ENCODE peak calls at places on chromosome 10, in seven cellular contexts. One of them, this sample, is unnamed.
A peak's percentile ranks its signal among the peaks of the same experiment; 100 is the strongest.

GRCh38 chr10:104127411-104127810 is 5.4 kb downstream of the SFR1 start:
- DNase-seq in pancreas: no peak
- DNase-seq in CD8-positive, alpha-beta T cell: no peak
- DNase-seq in stomach: no peak
- DNase-seq in adrenal gland: no peak
- DNase-seq in CD8-positive, alpha-beta memory T cell: no peak
- DNase-seq in HCT116: no peak
- DNase-seq in this sample: no peak

GRCh38 chr10:66555061-66555460 is 370.8 kb upstream of the LRRTM3 start:
- DNase-seq in stomach: no peak
- DNase-seq in CD8-positive, alpha-beta memory T cell: no peak
- DNase-seq in adrenal gland: no peak
- DNase-seq in HCT116: no peak
- DNase-seq in pancreas: no peak
- DNase-seq in CD8-positive, alpha-beta T cell: no peak
- DNase-seq in this sample: no peak

GRCh38 chr10:85724215-85724614 is 642.4 kb downstream of the GRID1 start:
- DNase-seq in adrenal gland: no peak
- DNase-seq in CD8-positive, alpha-beta T cell: no peak
- DNase-seq in pancreas: no peak
- DNase-seq in CD8-positive, alpha-beta memory T cell: no peak
- DNase-seq in stomach: no peak
- DNase-seq in HCT116: no peak
- DNase-seq in this sample: no peak

GRCh38 chr10:117262296-117263293 is 21.7 kb downstream of the SLC18A2 start:
- DNase-seq in HCT116: no peak
- DNase-seq in stomach: no peak
- DNase-seq in CD8-positive, alpha-beta memory T cell: no peak
- DNase-seq in CD8-positive, alpha-beta T cell: no peak
- DNase-seq in adrenal gland: peak; percentile 48
- DNase-seq in pancreas: no peak
- DNase-seq in this sample: no peak

GRCh38 chr10:3353235-3353634 is 180.7 kb upstream of the PITRM1 start:
- DNase-seq in CD8-positive, alpha-beta T cell: no peak
- DNase-seq in adrenal gland: no peak
- DNase-seq in stomach: no peak
- DNase-seq in CD8-positive, alpha-beta memory T cell: no peak
- DNase-seq in pancreas: no peak
- DNase-seq in HCT116: no peak
- DNase-seq in this sample: no peak

GRCh38 chr10:103672345-103672744 is 178.8 kb downstream of the NEURL1 start:
- DNase-seq in pancreas: no peak
- DNase-seq in HCT116: no peak
- DNase-seq in stomach: no peak
- DNase-seq in adrenal gland: no peak
- DNase-seq in CD8-positive, alpha-beta T cell: no peak
- DNase-seq in CD8-positive, alpha-beta memory T cell: no peak
- DNase-seq in this sample: no peak

GRCh38 chr10:120511165-120511564 is 54.1 kb downstream of the PLPP4 start:
- DNase-seq in adrenal gland: no peak
- DNase-seq in CD8-positive, alpha-beta memory T cell: no peak
- DNase-seq in HCT116: no peak
- DNase-seq in CD8-positive, alpha-beta T cell: no peak
- DNase-seq in stomach: no peak
- DNase-seq in pancreas: no peak
- DNase-seq in this sample: no peak

GRCh38 chr10:98414932-98415709 is at the start of gene PYROXD2:
- DNase-seq in stomach: peak; percentile 89
- DNase-seq in adrenal gland: peak; percentile 95
- DNase-seq in CD8-positive, alpha-beta memory T cell: peak; percentile 52
- DNase-seq in pancreas: peak; percentile 90
- DNase-seq in CD8-positive, alpha-beta T cell: peak; percentile 81
- DNase-seq in HCT116: peak; percentile 81
- DNase-seq in this sample: peak; percentile 21

GRCh38 chr10:43233601-43234430 is 33.0 kb downstream of the RASGEF1A start:
- DNase-seq in HCT116: no peak
- DNase-seq in CD8-positive, alpha-beta T cell: peak; percentile 44
- DNase-seq in CD8-positive, alpha-beta memory T cell: no peak
- DNase-seq in pancreas: peak; percentile 3
- DNase-seq in stomach: no peak
- DNase-seq in adrenal gland: no peak
- DNase-seq in this sample: no peak

GRCh38 chr10:29795856-29796255 is 161.1 kb upstream of the SVIL start:
- DNase-seq in pancreas: no peak
- DNase-seq in adrenal gland: no peak
- DNase-seq in CD8-positive, alpha-beta memory T cell: no peak
- DNase-seq in CD8-positive, alpha-beta T cell: no peak
- DNase-seq in HCT116: no peak
- DNase-seq in stomach: no peak
- DNase-seq in this sample: no peak

GRCh38 chr10:127344346-127344745 is 148.0 kb upstream of the INSYN2A start:
- DNase-seq in CD8-positive, alpha-beta memory T cell: no peak
- DNase-seq in CD8-positive, alpha-beta T cell: no peak
- DNase-seq in stomach: no peak
- DNase-seq in pancreas: no peak
- DNase-seq in adrenal gland: no peak
- DNase-seq in HCT116: no peak
- DNase-seq in this sample: no peak

GRCh38 chr10:127254276-127254675 is 57.9 kb upstream of the INSYN2A start:
- DNase-seq in stomach: no peak
- DNase-seq in HCT116: no peak
- DNase-seq in CD8-positive, alpha-beta memory T cell: peak; percentile 8
- DNase-seq in CD8-positive, alpha-beta T cell: no peak
- DNase-seq in adrenal gland: no peak
- DNase-seq in pancreas: no peak
- DNase-seq in this sample: no peak

GRCh38 chr10:127736222-127736914 is 617 bp upstream of the FOXI2 start:
- DNase-seq in pancreas: no peak
- DNase-seq in CD8-positive, alpha-beta memory T cell: no peak
- DNase-seq in CD8-positive, alpha-beta T cell: no peak
- DNase-seq in adrenal gland: no peak
- DNase-seq in stomach: no peak
- DNase-seq in HCT116: no peak
- DNase-seq in this sample: no peak

GRCh38 chr10:69965919-69966662 is 86.6 kb upstream of the MACROH2A2 start:
- DNase-seq in pancreas: no peak
- DNase-seq in stomach: peak; percentile 19
- DNase-seq in CD8-positive, alpha-beta memory T cell: no peak
- DNase-seq in adrenal gland: no peak
- DNase-seq in CD8-positive, alpha-beta T cell: no peak
- DNase-seq in HCT116: no peak
- DNase-seq in this sample: no peak

GRCh38 chr10:102850025-102850518 is 4.0 kb upstream of the BORCS7 start:
- DNase-seq in adrenal gland: peak; percentile 48
- DNase-seq in HCT116: no peak
- DNase-seq in stomach: no peak
- DNase-seq in CD8-positive, alpha-beta T cell: no peak
- DNase-seq in CD8-positive, alpha-beta memory T cell: no peak
- DNase-seq in pancreas: no peak
- DNase-seq in this sample: no peak

GRCh38 chr10:5195727-5196374 is 786 bp upstream of the AKR1C4 start:
- DNase-seq in CD8-positive, alpha-beta memory T cell: no peak
- DNase-seq in CD8-positive, alpha-beta T cell: no peak
- DNase-seq in pancreas: no peak
- DNase-seq in adrenal gland: no peak
- DNase-seq in stomach: no peak
- DNase-seq in HCT116: no peak
- DNase-seq in this sample: no peak

GRCh38 chr10:26519803-26520202 is 81.7 kb downstream of the APBB1IP start:
- DNase-seq in CD8-positive, alpha-beta memory T cell: no peak
- DNase-seq in stomach: no peak
- DNase-seq in HCT116: no peak
- DNase-seq in CD8-positive, alpha-beta T cell: no peak
- DNase-seq in pancreas: no peak
- DNase-seq in adrenal gland: no peak
- DNase-seq in this sample: no peak

GRCh38 chr10:102668312-102669110 is 24.2 kb downstream of the TRIM8 start:
- DNase-seq in stomach: no peak
- DNase-seq in CD8-positive, alpha-beta T cell: no peak
- DNase-seq in adrenal gland: peak; percentile 50
- DNase-seq in CD8-positive, alpha-beta memory T cell: no peak
- DNase-seq in pancreas: peak; percentile 45
- DNase-seq in HCT116: no peak
- DNase-seq in this sample: no peak

GRCh38 chr10:71333154-71333887 is 14.3 kb downstream of the SLC29A3 start:
- DNase-seq in CD8-positive, alpha-beta T cell: no peak
- DNase-seq in CD8-positive, alpha-beta memory T cell: no peak
- DNase-seq in pancreas: no peak
- DNase-seq in adrenal gland: no peak
- DNase-seq in HCT116: no peak
- DNase-seq in stomach: no peak
- DNase-seq in this sample: no peak

GRCh38 chr10:125145636-125146035 is 14.7 kb downstream of the CTBP2 start:
- DNase-seq in CD8-positive, alpha-beta T cell: no peak
- DNase-seq in adrenal gland: no peak
- DNase-seq in stomach: no peak
- DNase-seq in HCT116: no peak
- DNase-seq in pancreas: no peak
- DNase-seq in CD8-positive, alpha-beta memory T cell: no peak
- DNase-seq in this sample: no peak
- H3K4me1 ChIP-seq in CD8-positive, alpha-beta T cell: no peaks in the 10 kb centered on the region
- H3K4me1 ChIP-seq in adrenal gland: peaks cover 37% of the 10 kb centered on the region
- H3K4me1 ChIP-seq in stomach: peaks cover 77% of the 10 kb centered on the region
- H3K4me1 ChIP-seq in HCT116: peaks cover 48% of the 10 kb centered on the region
- H3K4me1 ChIP-seq in pancreas: peaks cover 63% of the 10 kb centered on the region
- H3K4me1 ChIP-seq in CD8-positive, alpha-beta memory T cell: no peaks in the 10 kb centered on the region
- H3K4me1 ChIP-seq in this sample: no peaks in the 10 kb centered on the region

GRCh38 chr10:75440271-75440793 is 8.9 kb downstream of the LRMDA start:
- DNase-seq in stomach: no peak
- DNase-seq in pancreas: no peak
- DNase-seq in CD8-positive, alpha-beta T cell: no peak
- DNase-seq in adrenal gland: no peak
- DNase-seq in CD8-positive, alpha-beta memory T cell: no peak
- DNase-seq in HCT116: no peak
- DNase-seq in this sample: no peak

GRCh38 chr10:75437693-75438092 is 6.3 kb downstream of the LRMDA start:
- DNase-seq in adrenal gland: no peak
- DNase-seq in CD8-positive, alpha-beta T cell: no peak
- DNase-seq in CD8-positive, alpha-beta memory T cell: no peak
- DNase-seq in pancreas: no peak
- DNase-seq in HCT116: no peak
- DNase-seq in stomach: no peak
- DNase-seq in this sample: no peak

GRCh38 chr10:75436896-75437295 is 5.5 kb downstream of the LRMDA start:
- DNase-seq in HCT116: no peak
- DNase-seq in stomach: no peak
- DNase-seq in CD8-positive, alpha-beta T cell: no peak
- DNase-seq in pancreas: no peak
- DNase-seq in CD8-positive, alpha-beta memory T cell: no peak
- DNase-seq in adrenal gland: no peak
- DNase-seq in this sample: no peak

GRCh38 chr10:75439811-75440210 is 8.4 kb downstream of the LRMDA start:
- DNase-seq in pancreas: no peak
- DNase-seq in stomach: no peak
- DNase-seq in CD8-positive, alpha-beta T cell: no peak
- DNase-seq in HCT116: no peak
- DNase-seq in CD8-positive, alpha-beta memory T cell: no peak
- DNase-seq in adrenal gland: no peak
- DNase-seq in this sample: no peak

GRCh38 chr10:75438275-75438674 is 6.9 kb downstream of the LRMDA start:
- DNase-seq in pancreas: no peak
- DNase-seq in HCT116: no peak
- DNase-seq in CD8-positive, alpha-beta T cell: no peak
- DNase-seq in stomach: peak; percentile 63
- DNase-seq in adrenal gland: no peak
- DNase-seq in CD8-positive, alpha-beta memory T cell: no peak
- DNase-seq in this sample: no peak
- H3K27me3 ChIP-seq in pancreas: no peaks in the 10 kb centered on the region
- H3K27me3 ChIP-seq in HCT116: no peaks in the 10 kb centered on the region
- H3K27me3 ChIP-seq in CD8-positive, alpha-beta T cell: no peaks in the 10 kb centered on the region
- H3K27me3 ChIP-seq in stomach: no peaks in the 10 kb centered on the region
- H3K27me3 ChIP-seq in adrenal gland: no peaks in the 10 kb centered on the region
- H3K27me3 ChIP-seq in CD8-positive, alpha-beta memory T cell: peaks cover 6% of the 10 kb centered on the region
- H3K27me3 ChIP-seq in this sample: peaks cover 4% of the 10 kb centered on the region

DNA sequence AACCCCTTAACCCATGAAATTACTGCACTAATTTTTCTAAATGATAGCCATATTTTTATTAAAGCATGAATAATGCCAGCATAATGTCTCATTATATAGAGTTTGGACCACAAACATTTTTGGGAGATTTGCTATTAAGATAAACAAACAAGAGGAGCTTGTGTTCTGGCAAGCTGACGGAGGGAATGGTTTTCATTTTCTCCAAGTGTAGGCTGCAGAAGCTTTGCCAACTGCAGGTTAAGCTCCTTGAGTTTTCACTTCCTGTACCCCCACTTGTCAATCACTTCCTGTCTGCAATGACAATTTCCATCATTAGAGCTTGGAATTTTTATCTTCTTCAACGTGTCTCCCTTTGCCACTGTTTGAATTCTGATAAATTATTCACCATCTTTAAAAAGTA is 13.4 kb downstream of the EBF3 start:
- DNase-seq in CD8-positive, alpha-beta T cell: no peak
- DNase-seq in pancreas: no peak
- DNase-seq in CD8-positive, alpha-beta memory T cell: no peak
- DNase-seq in HCT116: no peak
- DNase-seq in stomach: no peak
- DNase-seq in adrenal gland: no peak
- DNase-seq in this sample: no peak
- H3K27ac ChIP-seq in CD8-positive, alpha-beta T cell: no peak overlapping the region
- H3K27ac ChIP-seq in pancreas: no peak overlapping the region
- H3K27ac ChIP-seq in CD8-positive, alpha-beta memory T cell: no peak overlapping the region
- H3K27ac ChIP-seq in HCT116: no peak overlapping the region
- H3K27ac ChIP-seq in stomach: no peak overlapping the region
- H3K27ac ChIP-seq in adrenal gland: no peak overlapping the region
- H3K27ac ChIP-seq in this sample: no peak overlapping the region

GRCh38 chr10:125553091-125553490 is 129.9 kb downstream of the TEX36 start:
- DNase-seq in adrenal gland: no peak
- DNase-seq in CD8-positive, alpha-beta memory T cell: no peak
- DNase-seq in stomach: no peak
- DNase-seq in CD8-positive, alpha-beta T cell: no peak
- DNase-seq in pancreas: no peak
- DNase-seq in HCT116: no peak
- DNase-seq in this sample: no peak

GRCh38 chr10:125549656-125550055 is 133.3 kb downstream of the TEX36 start:
- DNase-seq in stomach: no peak
- DNase-seq in pancreas: no peak
- DNase-seq in CD8-positive, alpha-beta memory T cell: no peak
- DNase-seq in adrenal gland: no peak
- DNase-seq in HCT116: no peak
- DNase-seq in CD8-positive, alpha-beta T cell: no peak
- DNase-seq in this sample: no peak

GRCh38 chr10:125548878-125549277 is 134.1 kb downstream of the TEX36 start:
- DNase-seq in adrenal gland: no peak
- DNase-seq in CD8-positive, alpha-beta memory T cell: no peak
- DNase-seq in CD8-positive, alpha-beta T cell: no peak
- DNase-seq in pancreas: no peak
- DNase-seq in stomach: no peak
- DNase-seq in HCT116: no peak
- DNase-seq in this sample: no peak

GRCh38 chr10:125550362-125550761 is 132.6 kb downstream of the TEX36 start:
- DNase-seq in CD8-positive, alpha-beta memory T cell: no peak
- DNase-seq in pancreas: no peak
- DNase-seq in stomach: no peak
- DNase-seq in adrenal gland: no peak
- DNase-seq in HCT116: no peak
- DNase-seq in CD8-positive, alpha-beta T cell: no peak
- DNase-seq in this sample: no peak

DNA sequence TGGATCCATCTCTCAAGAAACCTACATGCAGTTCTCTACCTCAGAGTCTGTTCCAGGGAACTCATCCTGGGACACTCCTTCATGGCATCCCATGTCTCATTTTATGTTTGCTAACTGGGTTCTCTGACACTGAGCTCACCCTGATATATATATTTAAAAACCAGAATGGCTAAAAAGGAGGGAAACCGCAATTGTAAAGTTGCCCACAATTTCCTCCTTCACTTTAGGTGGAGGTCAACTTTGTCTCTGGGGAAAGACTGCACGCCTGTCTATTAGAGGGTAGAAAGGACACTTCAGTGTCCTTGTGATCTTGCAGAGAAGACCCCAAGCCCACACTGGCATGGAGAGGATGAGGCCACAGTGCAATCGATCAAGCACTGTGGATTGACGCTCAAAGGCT is 131.7 kb downstream of the TEX36 start:
- DNase-seq in CD8-positive, alpha-beta memory T cell: no peak
- DNase-seq in pancreas: no peak
- DNase-seq in CD8-positive, alpha-beta T cell: no peak
- DNase-seq in adrenal gland: no peak
- DNase-seq in stomach: no peak
- DNase-seq in HCT116: no peak
- DNase-seq in this sample: no peak
- H3K4me1 ChIP-seq in CD8-positive, alpha-beta memory T cell: no peaks in the 10 kb centered on the region
- H3K4me1 ChIP-seq in pancreas: no peaks in the 10 kb centered on the region
- H3K4me1 ChIP-seq in CD8-positive, alpha-beta T cell: no peaks in the 10 kb centered on the region
- H3K4me1 ChIP-seq in adrenal gland: no peaks in the 10 kb centered on the region
- H3K4me1 ChIP-seq in stomach: no peaks in the 10 kb centered on the region
- H3K4me1 ChIP-seq in HCT116: no peaks in the 10 kb centered on the region
- H3K4me1 ChIP-seq in this sample: no peaks in the 10 kb centered on the region